ENCODE peak calls at places on chromosome 14, in ten cellular contexts. A is uterus, C is heart left ventricle, S is stomach, W is MM.1S, V is GM23338, Q is fibroblast of lung, U is right lobe of liver, K is tibial nerve, Y is thoracic aorta. M is an unnamed sample.

GRCh38 chr14:85315891-85316290 is 214.1 kb upstream of the FLRT2 start:
- DNase-seq in A (no peak), C (no peak), S (no peak), W (no peak), V (no peak), Q (no peak), U (no peak), K (no peak), Y (no peak), M (no peak)

GRCh38 chr14:38065101-38065762 is 142.5 kb upstream of the SSTR1 start:
- DNase-seq in A (no peak), C (no peak), S (no peak), W (no peak), V (peak; percentile 29), Q (no peak), U (no peak), K (no peak), Y (no peak), M (no peak)

GRCh38 chr14:24378981-24379906 is 11.3 kb downstream of the NFATC4 start:
- DNase-seq in A (no peak), C (no peak), S (no peak), W (no peak), V (no peak), Q (no peak), U (no peak), K (no peak), Y (no peak), M (no peak)

GRCh38 chr14:37623552-37623951 is 28.1 kb downstream of the TTC6 start:
- DNase-seq in A (no peak), C (no peak), S (no peak), W (no peak), V (no peak), Q (peak; percentile 60), U (peak; percentile 69), K (no peak), Y (no peak), M (no peak)

GRCh38 chr14:36105401-36105800 is 71.1 kb downstream of the PTCSC3 start:
- DNase-seq in A (no peak), C (no peak), S (no peak), W (no peak), V (peak; percentile 80), Q (no peak), U (no peak), K (no peak), Y (no peak), M (no peak)

GRCh38 chr14:100846309-100846859 is 20.5 kb downstream of the MEG3 start:
- DNase-seq in A (no peak), C (no peak), S (no peak), W (no peak), V (no peak), Q (peak; percentile 45), U (no peak), K (no peak), Y (no peak), M (no peak)

GRCh38 chr14:24847568-24847967 is 202.4 kb downstream of the STXBP6 start:
- DNase-seq in A (no peak), C (no peak), S (no peak), W (no peak), V (no peak), Q (peak; percentile 26), U (no peak), K (no peak), Y (no peak), M (no peak)

GRCh38 chr14:24314377-24315193 is 3.3 kb downstream of the LTB4R start:
- DNase-seq in A (no peak), C (no peak), S (no peak), W (no peak), V (no peak), Q (no peak), U (no peak), K (no peak), Y (no peak), M (no peak)

GRCh38 chr14:99273025-99273723 is 1.2 kb upstream of the BCL11B start:
- DNase-seq in A (no peak), C (no peak), S (peak; percentile 26), W (no peak), V (peak; percentile 73), Q (peak; percentile 17), U (no peak), K (no peak), Y (no peak), M (no peak)

DNA sequence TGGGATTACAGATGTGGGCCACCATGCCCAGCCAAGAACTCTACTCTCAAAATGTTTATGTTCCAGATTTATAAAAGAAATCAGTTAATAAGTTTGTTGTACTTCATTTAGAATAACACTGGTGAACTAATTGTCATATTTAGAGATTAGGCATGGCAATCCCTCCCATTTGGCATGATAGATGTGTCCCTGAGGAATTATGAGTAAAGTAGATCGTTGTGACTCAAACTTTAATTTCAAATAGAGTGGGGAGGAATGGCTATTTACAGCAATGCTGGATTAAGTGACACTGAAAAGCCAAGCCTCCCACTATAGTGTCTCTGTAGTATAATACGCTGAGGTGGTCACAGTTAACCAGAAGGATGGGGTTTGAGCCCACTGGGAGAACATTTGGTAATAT is 39.3 kb upstream of the RTRAF start:
- DNase-seq in A (no peak), C (no peak), S (no peak), W (no peak), V (no peak), Q (no peak), U (no peak), K (no peak), Y (no peak), M (no peak)
- H3K4me1 ChIP-seq in A (no peaks in the 10 kb centered on the region), C (no peaks in the 10 kb centered on the region), S (no peaks in the 10 kb centered on the region), W (no peaks in the 10 kb centered on the region), V (no peaks in the 10 kb centered on the region), Q (no peaks in the 10 kb centered on the region), U (no peaks in the 10 kb centered on the region), K (peaks cover 23% of the 10 kb centered on the region), Y (no peaks in the 10 kb centered on the region), M (no peaks in the 10 kb centered on the region)

GRCh38 chr14:22508662-22509035 is 80.4 kb downstream of the DAD1 start:
- DNase-seq in A (no peak), C (no peak), S (no peak), W (no peak), V (no peak), Q (no peak), U (no peak), K (no peak), Y (no peak), M (no peak)
- H3K4me3 ChIP-seq in A (no peak overlapping the region), C (no peak overlapping the region), S (no peak overlapping the region), W (no peak overlapping the region), V (no peak overlapping the region), Q (no peak overlapping the region), U (no peak overlapping the region), K (no peak overlapping the region), Y (no peak overlapping the region), M (no peak overlapping the region)

DNA sequence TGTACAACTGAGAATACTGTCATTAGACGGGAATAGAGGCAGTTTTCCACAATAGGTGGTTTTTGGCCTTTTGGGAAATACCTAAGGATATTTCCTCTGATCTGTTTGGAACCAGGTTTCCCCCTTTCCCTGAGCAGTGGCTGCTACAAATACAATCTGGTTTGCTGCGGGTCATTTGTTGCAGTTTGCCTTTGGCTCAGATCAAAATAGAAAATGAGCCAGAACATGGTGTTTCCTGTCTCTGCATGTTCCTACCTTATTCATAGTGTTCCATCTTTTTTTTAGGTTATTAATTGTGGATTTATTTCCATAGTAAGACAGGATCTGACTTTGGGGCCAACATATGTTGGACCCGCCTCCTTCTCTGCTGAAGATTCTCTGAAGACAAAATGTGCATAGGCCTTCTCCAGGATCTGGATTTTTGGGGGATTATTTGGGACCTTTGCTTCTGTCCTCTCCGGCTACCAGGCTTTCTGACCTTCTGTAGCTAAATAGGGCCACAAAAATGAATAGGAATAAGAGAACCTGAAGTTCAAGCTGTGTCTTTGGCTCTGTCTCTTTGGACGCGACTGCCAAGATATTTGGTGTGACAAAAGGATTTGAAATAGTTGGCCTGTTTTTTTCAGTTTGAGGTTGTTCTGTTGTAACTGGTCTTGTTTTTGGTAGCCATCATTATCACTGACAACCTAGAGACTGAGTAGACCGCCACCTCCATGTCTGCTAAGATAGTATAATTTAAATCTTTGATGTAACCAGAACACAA is 146.9 kb downstream of the PRKCH start:
- DNase-seq in A (no peak), C (no peak), S (no peak), W (no peak), V (no peak), Q (no peak), U (no peak), K (no peak), Y (no peak), M (no peak)
- TF ChIP-seq CTCF in A (no peak), C (no peak), S (no peak), W (no peak), V (no peak), Q (no peak), U (no peak), K (no peak), Y (no peak), M (no peak)

GRCh38 chr14:104609666-104610065 is 5.1 kb upstream of the TMEM179 start:
- DNase-seq in A (no peak), C (no peak), S (no peak), W (no peak), V (no peak), Q (no peak), U (no peak), K (no peak), Y (no peak), M (no peak)
- H3K4me1 ChIP-seq in A (peaks cover 2% of the 10 kb centered on the region), C (no peaks in the 10 kb centered on the region), S (no peaks in the 10 kb centered on the region), W (no peaks in the 10 kb centered on the region), V (peaks cover 10% of the 10 kb centered on the region), Q (no peaks in the 10 kb centered on the region), U (no peaks in the 10 kb centered on the region), K (no peaks in the 10 kb centered on the region), Y (no peaks in the 10 kb centered on the region), M (peaks cover 3% of the 10 kb centered on the region)

GRCh38 chr14:33647385-33647786 is 303.5 kb downstream of the EGLN3 start:
- DNase-seq in A (no peak), C (no peak), S (no peak), W (no peak), V (no peak), Q (peak; percentile 99), U (no peak), K (no peak), Y (no peak), M (no peak)

GRCh38 chr14:33646692-33647260 is 304.1 kb downstream of the EGLN3 start:
- DNase-seq in A (no peak), C (no peak), S (no peak), W (no peak), V (no peak), Q (peak; percentile 91), U (no peak), K (no peak), Y (no peak), M (no peak)

GRCh38 chr14:33642641-33643342 is 308.1 kb downstream of the EGLN3 start:
- DNase-seq in A (no peak), C (no peak), S (no peak), W (no peak), V (no peak), Q (peak; percentile 81), U (no peak), K (no peak), Y (no peak), M (no peak)

GRCh38 chr14:33643782-33644181 is 307.1 kb downstream of the EGLN3 start:
- DNase-seq in A (no peak), C (no peak), S (no peak), W (no peak), V (no peak), Q (no peak), U (no peak), K (no peak), Y (no peak), M (no peak)

DNA sequence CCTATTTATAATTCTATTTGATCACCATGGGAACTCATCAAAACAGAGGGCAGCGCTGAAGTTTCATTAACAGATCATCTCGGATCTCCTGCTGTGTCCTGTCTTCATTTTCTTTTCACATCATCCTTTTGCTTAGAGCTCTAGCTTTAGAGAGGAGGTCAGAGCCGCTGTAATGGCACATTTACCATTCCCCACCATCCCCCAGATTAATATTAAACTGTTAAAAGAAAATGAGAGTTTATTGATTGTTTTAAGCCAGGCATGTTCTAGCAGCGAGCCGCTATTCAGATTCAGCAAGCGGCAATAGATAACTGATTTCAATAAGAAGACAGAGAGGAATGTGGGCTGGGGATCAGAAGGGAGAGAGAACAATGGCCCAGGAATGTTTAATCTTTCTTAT is 308.8 kb downstream of the EGLN3 start:
- DNase-seq in A (no peak), C (no peak), S (no peak), W (no peak), V (peak; percentile 68), Q (no peak), U (no peak), K (no peak), Y (no peak), M (no peak)
- H3K4me3 ChIP-seq in A (no peak overlapping the region), C (no peak overlapping the region), S (no peak overlapping the region), W (no peak overlapping the region), V (peak overlapping the region; percentile 31), Q (no peak overlapping the region), U (no peak overlapping the region), K (no peak overlapping the region), Y (no peak overlapping the region), M (no peak overlapping the region)

M was measured in right atrium auricular region.